ENCODE peak calls at places on chromosome 13, in seven cellular contexts. One of them, this sample, is unnamed. For H3K36me3 and H3K4me1, the result is how much of the 10 kb centered on the place peaks cover.

GRCh38 chr13:40993987-40994386 is 25.1 kb downstream of the ELF1 start:
- DNase-seq in spleen: no peak
- DNase-seq in upper lobe of left lung: peak
- DNase-seq in K562: no peak
- DNase-seq in tibial nerve: no peak
- DNase-seq in vagina: no peak
- DNase-seq in esophagus squamous epithelium: no peak
- DNase-seq in this sample: no peak

GRCh38 chr13:101989798-101990350 is 412.0 kb downstream of the FGF14 start:
- DNase-seq in spleen: no peak
- DNase-seq in upper lobe of left lung: no peak
- DNase-seq in K562: no peak
- DNase-seq in tibial nerve: no peak
- DNase-seq in vagina: no peak
- DNase-seq in esophagus squamous epithelium: no peak
- DNase-seq in this sample: no peak

GRCh38 chr13:23715762-23716235 is 145.6 kb downstream of the TNFRSF19 start:
- DNase-seq in spleen: no peak
- DNase-seq in upper lobe of left lung: no peak
- DNase-seq in K562: peak
- DNase-seq in tibial nerve: no peak
- DNase-seq in vagina: no peak
- DNase-seq in esophagus squamous epithelium: no peak
- DNase-seq in this sample: no peak

GRCh38 chr13:99265823-99266426 is 7.7 kb upstream of the GPR18 start:
- DNase-seq in spleen: no peak
- DNase-seq in upper lobe of left lung: no peak
- DNase-seq in K562: peak
- DNase-seq in tibial nerve: no peak
- DNase-seq in vagina: no peak
- DNase-seq in esophagus squamous epithelium: no peak
- DNase-seq in this sample: no peak

GRCh38 chr13:50587839-50588373 is 255.6 kb downstream of the DLEU7 start:
- DNase-seq in spleen: no peak
- DNase-seq in upper lobe of left lung: no peak
- DNase-seq in K562: no peak
- DNase-seq in tibial nerve: no peak
- DNase-seq in vagina: no peak
- DNase-seq in esophagus squamous epithelium: no peak
- DNase-seq in this sample: no peak

GRCh38 chr13:44052843-44053607 is 173.3 kb downstream of the LACC1 start:
- DNase-seq in spleen: no peak
- DNase-seq in upper lobe of left lung: peak
- DNase-seq in K562: no peak
- DNase-seq in tibial nerve: no peak
- DNase-seq in vagina: no peak
- DNase-seq in esophagus squamous epithelium: no peak
- DNase-seq in this sample: peak

GRCh38 chr13:105918842-105919741 is 616.4 kb downstream of the EFNB2 start:
- DNase-seq in spleen: no peak
- DNase-seq in upper lobe of left lung: no peak
- DNase-seq in K562: peak
- DNase-seq in tibial nerve: no peak
- DNase-seq in vagina: no peak
- DNase-seq in esophagus squamous epithelium: no peak
- DNase-seq in this sample: no peak

GRCh38 chr13:65155861-65156260 is 2074.3 kb downstream of the PCDH9 start:
- DNase-seq in spleen: no peak
- DNase-seq in upper lobe of left lung: no peak
- DNase-seq in K562: no peak
- DNase-seq in tibial nerve: no peak
- DNase-seq in vagina: no peak
- DNase-seq in esophagus squamous epithelium: no peak
- DNase-seq in this sample: no peak

GRCh38 chr13:87889241-87889640 is 218.1 kb downstream of the SLITRK5 start:
- DNase-seq in spleen: no peak
- DNase-seq in upper lobe of left lung: no peak
- DNase-seq in K562: no peak
- DNase-seq in tibial nerve: no peak
- DNase-seq in vagina: no peak
- DNase-seq in esophagus squamous epithelium: no peak
- DNase-seq in this sample: no peak

DNA sequence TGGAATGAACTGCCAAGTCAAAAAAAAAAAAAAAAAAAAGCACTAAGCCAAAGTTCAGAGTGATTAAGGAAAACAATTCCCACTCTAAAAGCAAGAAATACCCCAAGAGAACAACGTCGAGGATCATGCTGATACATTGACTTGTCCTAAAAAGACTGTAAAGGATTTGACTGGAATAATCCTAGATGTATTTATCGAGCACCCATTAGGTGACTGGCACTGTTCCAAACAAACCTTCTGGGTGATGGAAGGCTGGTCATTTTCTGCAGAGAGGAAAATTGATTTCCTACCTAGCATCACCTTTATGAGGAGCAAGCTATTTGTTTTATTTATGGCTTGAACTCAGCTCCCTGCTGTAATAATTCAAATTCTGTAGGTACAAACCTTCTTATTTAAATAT is 470.9 kb downstream of the OLFM4 start:
- DNase-seq in spleen: no peak
- DNase-seq in upper lobe of left lung: no peak
- DNase-seq in K562: no peak
- DNase-seq in tibial nerve: no peak
- DNase-seq in vagina: no peak
- DNase-seq in esophagus squamous epithelium: no peak
- DNase-seq in this sample: no peak
- H3K36me3 ChIP-seq in spleen: under half
- H3K36me3 ChIP-seq in upper lobe of left lung: under half
- H3K36me3 ChIP-seq in K562: under half
- H3K36me3 ChIP-seq in tibial nerve: under half
- H3K36me3 ChIP-seq in vagina: under half
- H3K36me3 ChIP-seq in esophagus squamous epithelium: under half
- H3K36me3 ChIP-seq in this sample: under half

GRCh38 chr13:33676700-33677048 is 141.3 kb upstream of the RFC3 start:
- DNase-seq in spleen: no peak
- DNase-seq in upper lobe of left lung: peak
- DNase-seq in K562: no peak
- DNase-seq in tibial nerve: no peak
- DNase-seq in vagina: no peak
- DNase-seq in esophagus squamous epithelium: no peak
- DNase-seq in this sample: peak

GRCh38 chr13:33678084-33678483 is 139.9 kb upstream of the RFC3 start:
- DNase-seq in spleen: no peak
- DNase-seq in upper lobe of left lung: no peak
- DNase-seq in K562: peak
- DNase-seq in tibial nerve: no peak
- DNase-seq in vagina: no peak
- DNase-seq in esophagus squamous epithelium: no peak
- DNase-seq in this sample: no peak

GRCh38 chr13:33677215-33677614 is 140.7 kb upstream of the RFC3 start:
- DNase-seq in spleen: no peak
- DNase-seq in upper lobe of left lung: no peak
- DNase-seq in K562: no peak
- DNase-seq in tibial nerve: no peak
- DNase-seq in vagina: no peak
- DNase-seq in esophagus squamous epithelium: no peak
- DNase-seq in this sample: no peak

GRCh38 chr13:33679658-33680012 is 138.3 kb upstream of the RFC3 start:
- DNase-seq in spleen: no peak
- DNase-seq in upper lobe of left lung: no peak
- DNase-seq in K562: no peak
- DNase-seq in tibial nerve: no peak
- DNase-seq in vagina: no peak
- DNase-seq in esophagus squamous epithelium: no peak
- DNase-seq in this sample: no peak

DNA sequence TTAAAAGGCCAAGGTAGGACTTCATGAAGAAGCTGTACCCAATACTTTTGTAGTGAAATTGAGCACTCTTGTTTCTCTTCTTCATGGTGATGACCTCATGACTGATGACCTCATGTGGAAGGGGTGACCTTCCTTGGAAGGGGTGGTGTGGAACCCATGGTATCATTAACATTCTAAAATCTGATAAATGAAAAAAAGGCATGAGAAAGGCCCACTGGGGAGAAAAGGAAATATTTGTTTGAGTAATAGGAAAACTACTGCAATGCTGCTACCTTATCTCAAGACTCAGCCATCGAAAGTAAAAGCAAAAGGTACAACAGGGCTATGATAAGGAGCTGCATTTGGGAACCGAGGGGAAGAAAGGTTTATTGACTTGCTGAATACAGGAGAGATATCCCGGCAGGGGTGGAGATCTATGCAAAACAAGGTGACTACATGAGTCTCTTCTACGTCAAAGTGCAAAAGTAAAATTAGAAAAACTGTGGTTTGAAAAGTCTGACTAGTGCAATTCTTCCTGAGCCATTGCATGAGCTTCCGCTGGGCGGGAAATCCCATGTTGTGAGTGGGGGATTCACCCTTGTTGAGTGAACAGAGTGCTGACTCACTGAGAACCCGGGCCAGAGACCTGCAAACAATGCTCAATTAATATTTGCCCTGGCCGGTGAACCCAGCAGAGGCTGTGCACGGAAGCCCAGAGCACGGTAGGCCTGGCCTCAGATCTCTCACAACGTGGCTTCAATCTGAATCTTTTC is 138.9 kb upstream of the RFC3 start:
- DNase-seq in spleen: peak
- DNase-seq in upper lobe of left lung: peak
- DNase-seq in K562: peak
- DNase-seq in tibial nerve: peak
- DNase-seq in vagina: no peak
- DNase-seq in esophagus squamous epithelium: no peak
- DNase-seq in this sample: peak
- TF ChIP-seq POLR2A in spleen: no peak
- TF ChIP-seq POLR2A in upper lobe of left lung: no peak
- TF ChIP-seq POLR2A in K562: no peak
- TF ChIP-seq POLR2A in tibial nerve: no peak
- TF ChIP-seq POLR2A in vagina: no peak
- TF ChIP-seq POLR2A in esophagus squamous epithelium: no peak
- TF ChIP-seq POLR2A in this sample: no peak

GRCh38 chr13:35995136-35995535 is 136.0 kb downstream of the DCLK1 start:
- DNase-seq in spleen: no peak
- DNase-seq in upper lobe of left lung: no peak
- DNase-seq in K562: no peak
- DNase-seq in tibial nerve: no peak
- DNase-seq in vagina: no peak
- DNase-seq in esophagus squamous epithelium: no peak
- DNase-seq in this sample: no peak
- H3K4me1 ChIP-seq in spleen: under half
- H3K4me1 ChIP-seq in upper lobe of left lung: under half
- H3K4me1 ChIP-seq in K562: under half
- H3K4me1 ChIP-seq in tibial nerve: under half
- H3K4me1 ChIP-seq in vagina: under half
- H3K4me1 ChIP-seq in esophagus squamous epithelium: under half
- H3K4me1 ChIP-seq in this sample: under half

GRCh38 chr13:110637275-110637674 is 21.9 kb downstream of the NAXD start:
- DNase-seq in spleen: no peak
- DNase-seq in upper lobe of left lung: no peak
- DNase-seq in K562: no peak
- DNase-seq in tibial nerve: no peak
- DNase-seq in vagina: no peak
- DNase-seq in esophagus squamous epithelium: no peak
- DNase-seq in this sample: no peak
- H3K36me3 ChIP-seq in spleen: half or more
- H3K36me3 ChIP-seq in upper lobe of left lung: half or more
- H3K36me3 ChIP-seq in K562: half or more
- H3K36me3 ChIP-seq in tibial nerve: under half
- H3K36me3 ChIP-seq in vagina: half or more
- H3K36me3 ChIP-seq in esophagus squamous epithelium: half or more
- H3K36me3 ChIP-seq in this sample: under half

GRCh38 chr13:110643768-110644421 is 28.6 kb downstream of the NAXD start:
- DNase-seq in spleen: peak
- DNase-seq in upper lobe of left lung: no peak
- DNase-seq in K562: no peak
- DNase-seq in tibial nerve: no peak
- DNase-seq in vagina: no peak
- DNase-seq in esophagus squamous epithelium: no peak
- DNase-seq in this sample: no peak
- TF ChIP-seq POLR2A in spleen: no peak
- TF ChIP-seq POLR2A in upper lobe of left lung: no peak
- TF ChIP-seq POLR2A in K562: no peak
- TF ChIP-seq POLR2A in tibial nerve: no peak
- TF ChIP-seq POLR2A in vagina: no peak
- TF ChIP-seq POLR2A in esophagus squamous epithelium: no peak
- TF ChIP-seq POLR2A in this sample: no peak

DNA sequence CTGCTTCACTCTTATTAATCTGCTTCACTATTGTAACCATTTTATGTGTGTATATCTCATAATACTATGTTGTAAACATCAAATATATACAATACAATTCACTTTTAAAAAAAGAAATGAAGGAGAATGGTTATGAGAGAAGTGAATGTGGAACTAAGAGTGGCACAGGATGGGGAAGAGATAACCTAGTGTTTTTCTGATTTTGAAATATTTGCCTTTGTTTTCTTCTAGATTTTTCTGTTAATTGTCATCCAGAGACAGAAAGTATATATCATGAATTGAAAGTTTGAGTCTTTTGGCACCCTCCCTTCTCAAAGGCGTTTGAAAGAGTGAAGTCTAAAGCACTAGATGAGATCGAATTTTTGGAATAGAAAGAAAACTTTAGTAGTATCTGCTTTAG is 2.8 kb downstream of the DNAJC3 start:
- DNase-seq in spleen: no peak
- DNase-seq in upper lobe of left lung: no peak
- DNase-seq in K562: no peak
- DNase-seq in tibial nerve: no peak
- DNase-seq in vagina: no peak
- DNase-seq in esophagus squamous epithelium: no peak
- DNase-seq in this sample: no peak
- H3K4me1 ChIP-seq in spleen: half or more
- H3K4me1 ChIP-seq in upper lobe of left lung: under half
- H3K4me1 ChIP-seq in K562: under half
- H3K4me1 ChIP-seq in tibial nerve: under half
- H3K4me1 ChIP-seq in vagina: half or more
- H3K4me1 ChIP-seq in esophagus squamous epithelium: under half
- H3K4me1 ChIP-seq in this sample: under half